ENCODE peak calls at places on chromosomes 13 and 19, in six cellular contexts. X, K, I, U, C and E are unnamed samples.

GRCh38 chr13:51818771-51819511 is 15.0 kb upstream of the DHRS12 start:
- DNase-seq in X (peak), C (no peak), U (peak), K (no peak), I (no peak), E (no peak)

GRCh38 chr19:19661675-19662251 is 1.7 kb downstream of the ATP13A1 start:
- DNase-seq in C (no peak), U (peak), I (no peak), X (no peak), K (peak), E (peak)

GRCh38 chr19:16067205-16067938 is 8.9 kb upstream of the TPM4 start:
- DNase-seq in U (no peak), X (no peak), K (peak), I (no peak), C (no peak), E (no peak)

GRCh38 chr13:113756441-113757097 is 2.5 kb upstream of the TMEM255B start:
- DNase-seq in U (no peak), X (no peak), I (no peak), C (no peak), K (no peak), E (no peak)

GRCh38 chr19:44812142-44812718 is 3.3 kb downstream of the BCAM start:
- DNase-seq in X (no peak), K (no peak), C (no peak), U (no peak), I (no peak), E (no peak)

GRCh38 chr19:47729468-47729798 is 15.9 kb upstream of the NOP53 start:
- DNase-seq in I (no peak), X (no peak), C (no peak), U (no peak), K (peak), E (no peak)

GRCh38 chr13:82358284-82358683 is 1524.0 kb downstream of the SLITRK1 start:
- DNase-seq in X (no peak), K (no peak), I (no peak), C (no peak), U (no peak), E (no peak)

GRCh38 chr13:19157461-19157860 is 24.2 kb downstream of the TUBA3C start:
- DNase-seq in K (no peak), I (no peak), C (no peak), X (no peak), U (no peak), E (no peak)

GRCh38 chr19:35455616-35456201 is 7.7 kb downstream of the FFAR2 start:
- DNase-seq in U (no peak), X (no peak), K (no peak), C (no peak), I (no peak), E (no peak)

GRCh38 chr13:72692884-72693514 is 34.4 kb downstream of the MZT1 start:
- DNase-seq in X (no peak), I (no peak), K (no peak), C (no peak), U (no peak), E (no peak)

GRCh38 chr19:49614096-49614857 is 23.3 kb downstream of the PRR12 start:
- DNase-seq in C (no peak), U (no peak), X (no peak), I (no peak), K (no peak), E (no peak)

GRCh38 chr19:4103073-4103418 is 20.9 kb downstream of the MAP2K2 start:
- DNase-seq in C (no peak), I (no peak), X (no peak), K (no peak), U (peak), E (no peak)

GRCh38 chr13:109974354-109974753 is 188.0 kb upstream of the IRS2 start:
- DNase-seq in I (no peak), X (no peak), C (no peak), U (no peak), K (no peak), E (no peak)

GRCh38 chr13:35016362-35017148 is 74.5 kb downstream of the NBEA start:
- DNase-seq in X (no peak), I (no peak), C (no peak), K (no peak), U (no peak), E (no peak)

GRCh38 chr19:48970923-48971395 is 5.8 kb downstream of the FTL start:
- DNase-seq in K (peak), C (peak), U (peak), X (peak), I (peak), E (peak)

GRCh38 chr19:6126335-6126974 is 9.0 kb upstream of the ACSBG2 start:
- DNase-seq in K (no peak), U (no peak), X (no peak), I (no peak), C (no peak), E (no peak)

GRCh38 chr13:106373304-106373988 is 162.0 kb downstream of the EFNB2 start:
- DNase-seq in K (no peak), U (no peak), I (no peak), C (no peak), X (no peak), E (no peak)

GRCh38 chr19:32566246-32566830 is 14.7 kb upstream of the PDCD5 start:
- DNase-seq in I (no peak), K (no peak), X (no peak), U (no peak), C (no peak), E (no peak)

GRCh38 chr19:11296264-11296663 is 304 bp downstream of the TSPAN16 start:
- DNase-seq in K (no peak), C (no peak), I (no peak), U (no peak), X (no peak), E (no peak)

GRCh38 chr13:78121459-78122348 is 203.1 kb upstream of the EDNRB start:
- DNase-seq in I (no peak), C (no peak), K (no peak), X (peak), U (peak), E (peak)

GRCh38 chr13:46087481-46087880 is 17.4 kb downstream of the CPB2 start:
- DNase-seq in C (no peak), I (no peak), X (no peak), U (no peak), K (no peak), E (no peak)

GRCh38 chr19:3880471-3881271 is at the start of gene ATCAY:
- DNase-seq in K (no peak), C (no peak), I (no peak), X (no peak), U (no peak), E (no peak)

GRCh38 chr19:57437931-57438330 is 2.8 kb downstream of the ZNF749 start:
- DNase-seq in U (no peak), X (no peak), K (no peak), I (no peak), C (no peak), E (no peak)

GRCh38 chr19:7981199-7981598 is 24.2 kb downstream of the ELAVL1 start:
- DNase-seq in X (no peak), U (no peak), C (no peak), I (no peak), K (peak), E (no peak)

GRCh38 chr13:79936368-79937136 is 404.4 kb downstream of the SPRY2 start:
- DNase-seq in U (no peak), C (no peak), X (no peak), K (no peak), I (no peak), E (no peak)

GRCh38 chr13:20193142-20193923 is 595 bp upstream of the GJB2 start:
- DNase-seq in C (no peak), I (no peak), K (no peak), X (no peak), U (no peak), E (no peak)

GRCh38 chr19:18297308-18297707 is 15.9 kb upstream of the JUND start:
- DNase-seq in I (no peak), K (no peak), U (no peak), C (no peak), X (no peak), E (no peak)